ENCODE peak calls at places on chromosomes 3 and 15, in five cellular contexts. One of them, this sample, is unnamed.

GRCh38 chr15:88303455-88303854 is 46.9 kb upstream of the NTRK3 start:
- DNase-seq in Caco-2: no peak
- DNase-seq in fibroblast of mammary gland: no peak
- DNase-seq in stimulated activated CD8-positive, alpha-beta memory T cell treated with anti-CD3 and anti-CD28 coated beads, Interleukin-15, amount 100 ng/mL, for 1 hour: no peak
- DNase-seq in stimulated activated effector memory CD8-positive, alpha-beta T cell treated with anti-CD3 and anti-CD28 coated beads, Interleukin-12 subunit alpha, Interleukin-12 subunit beta, amount 100 ng/mL, for 72 hours: no peak
- DNase-seq in this sample: no peak

GRCh38 chr3:98561727-98562521 is 30.1 kb downstream of the GPR15 start:
- DNase-seq in fibroblast of mammary gland: peak
- DNase-seq in stimulated activated effector memory CD8-positive, alpha-beta T cell treated with anti-CD3 and anti-CD28 coated beads, Interleukin-12 subunit alpha, Interleukin-12 subunit beta, amount 100 ng/mL, for 72 hours: no peak
- DNase-seq in stimulated activated CD8-positive, alpha-beta memory T cell treated with anti-CD3 and anti-CD28 coated beads, Interleukin-15, amount 100 ng/mL, for 1 hour: no peak
- DNase-seq in Caco-2: no peak
- DNase-seq in this sample: no peak

GRCh38 chr3:149332781-149333517 is 487 bp downstream of the TM4SF18 start:
- DNase-seq in stimulated activated effector memory CD8-positive, alpha-beta T cell treated with anti-CD3 and anti-CD28 coated beads, Interleukin-12 subunit alpha, Interleukin-12 subunit beta, amount 100 ng/mL, for 72 hours: no peak
- DNase-seq in stimulated activated CD8-positive, alpha-beta memory T cell treated with anti-CD3 and anti-CD28 coated beads, Interleukin-15, amount 100 ng/mL, for 1 hour: no peak
- DNase-seq in fibroblast of mammary gland: no peak
- DNase-seq in Caco-2: no peak
- DNase-seq in this sample: no peak

GRCh38 chr3:99943931-99944761 is 126.5 kb downstream of the CMSS1 start:
- DNase-seq in stimulated activated CD8-positive, alpha-beta memory T cell treated with anti-CD3 and anti-CD28 coated beads, Interleukin-15, amount 100 ng/mL, for 1 hour: no peak
- DNase-seq in Caco-2: no peak
- DNase-seq in fibroblast of mammary gland: no peak
- DNase-seq in stimulated activated effector memory CD8-positive, alpha-beta T cell treated with anti-CD3 and anti-CD28 coated beads, Interleukin-12 subunit alpha, Interleukin-12 subunit beta, amount 100 ng/mL, for 72 hours: no peak
- DNase-seq in this sample: no peak

GRCh38 chr3:124812291-124813265 is 74.6 kb downstream of the ITGB5 start:
- DNase-seq in stimulated activated CD8-positive, alpha-beta memory T cell treated with anti-CD3 and anti-CD28 coated beads, Interleukin-15, amount 100 ng/mL, for 1 hour: no peak
- DNase-seq in fibroblast of mammary gland: peak
- DNase-seq in Caco-2: no peak
- DNase-seq in stimulated activated effector memory CD8-positive, alpha-beta T cell treated with anti-CD3 and anti-CD28 coated beads, Interleukin-12 subunit alpha, Interleukin-12 subunit beta, amount 100 ng/mL, for 72 hours: no peak
- DNase-seq in this sample: no peak

GRCh38 chr3:64188810-64189560 is 36.3 kb downstream of the PRICKLE2 start:
- DNase-seq in fibroblast of mammary gland: peak
- DNase-seq in stimulated activated effector memory CD8-positive, alpha-beta T cell treated with anti-CD3 and anti-CD28 coated beads, Interleukin-12 subunit alpha, Interleukin-12 subunit beta, amount 100 ng/mL, for 72 hours: no peak
- DNase-seq in stimulated activated CD8-positive, alpha-beta memory T cell treated with anti-CD3 and anti-CD28 coated beads, Interleukin-15, amount 100 ng/mL, for 1 hour: no peak
- DNase-seq in Caco-2: peak
- DNase-seq in this sample: no peak

GRCh38 chr3:190695225-190695624 is 167.3 kb downstream of the GMNC start:
- DNase-seq in stimulated activated CD8-positive, alpha-beta memory T cell treated with anti-CD3 and anti-CD28 coated beads, Interleukin-15, amount 100 ng/mL, for 1 hour: no peak
- DNase-seq in stimulated activated effector memory CD8-positive, alpha-beta T cell treated with anti-CD3 and anti-CD28 coated beads, Interleukin-12 subunit alpha, Interleukin-12 subunit beta, amount 100 ng/mL, for 72 hours: no peak
- DNase-seq in fibroblast of mammary gland: no peak
- DNase-seq in Caco-2: no peak
- DNase-seq in this sample: no peak

GRCh38 chr3:111768076-111768475 is 91.0 kb upstream of the PHLDB2 start:
- DNase-seq in Caco-2: no peak
- DNase-seq in stimulated activated CD8-positive, alpha-beta memory T cell treated with anti-CD3 and anti-CD28 coated beads, Interleukin-15, amount 100 ng/mL, for 1 hour: no peak
- DNase-seq in fibroblast of mammary gland: no peak
- DNase-seq in stimulated activated effector memory CD8-positive, alpha-beta T cell treated with anti-CD3 and anti-CD28 coated beads, Interleukin-12 subunit alpha, Interleukin-12 subunit beta, amount 100 ng/mL, for 72 hours: no peak
- DNase-seq in this sample: no peak

GRCh38 chr15:67185621-67186225 is 68.7 kb downstream of the AAGAB start:
- DNase-seq in fibroblast of mammary gland: peak
- DNase-seq in stimulated activated CD8-positive, alpha-beta memory T cell treated with anti-CD3 and anti-CD28 coated beads, Interleukin-15, amount 100 ng/mL, for 1 hour: no peak
- DNase-seq in stimulated activated effector memory CD8-positive, alpha-beta T cell treated with anti-CD3 and anti-CD28 coated beads, Interleukin-12 subunit alpha, Interleukin-12 subunit beta, amount 100 ng/mL, for 72 hours: no peak
- DNase-seq in Caco-2: no peak
- DNase-seq in this sample: no peak

GRCh38 chr3:154142608-154143007 is 21.4 kb downstream of the ARHGEF26 start:
- DNase-seq in stimulated activated effector memory CD8-positive, alpha-beta T cell treated with anti-CD3 and anti-CD28 coated beads, Interleukin-12 subunit alpha, Interleukin-12 subunit beta, amount 100 ng/mL, for 72 hours: no peak
- DNase-seq in fibroblast of mammary gland: no peak
- DNase-seq in stimulated activated CD8-positive, alpha-beta memory T cell treated with anti-CD3 and anti-CD28 coated beads, Interleukin-15, amount 100 ng/mL, for 1 hour: no peak
- DNase-seq in Caco-2: no peak
- DNase-seq in this sample: no peak

GRCh38 chr3:70273492-70273891 is 38.9 kb downstream of the MDFIC2 start:
- DNase-seq in stimulated activated effector memory CD8-positive, alpha-beta T cell treated with anti-CD3 and anti-CD28 coated beads, Interleukin-12 subunit alpha, Interleukin-12 subunit beta, amount 100 ng/mL, for 72 hours: no peak
- DNase-seq in fibroblast of mammary gland: peak
- DNase-seq in stimulated activated CD8-positive, alpha-beta memory T cell treated with anti-CD3 and anti-CD28 coated beads, Interleukin-15, amount 100 ng/mL, for 1 hour: no peak
- DNase-seq in Caco-2: no peak
- DNase-seq in this sample: no peak

GRCh38 chr3:38165722-38166387 is 518 bp downstream of the OXSR1 start:
- DNase-seq in Caco-2: no peak
- DNase-seq in stimulated activated effector memory CD8-positive, alpha-beta T cell treated with anti-CD3 and anti-CD28 coated beads, Interleukin-12 subunit alpha, Interleukin-12 subunit beta, amount 100 ng/mL, for 72 hours: no peak
- DNase-seq in stimulated activated CD8-positive, alpha-beta memory T cell treated with anti-CD3 and anti-CD28 coated beads, Interleukin-15, amount 100 ng/mL, for 1 hour: no peak
- DNase-seq in fibroblast of mammary gland: peak
- DNase-seq in this sample: peak

GRCh38 chr15:65318870-65319356 is 14.4 kb downstream of the RNU5B-1 start:
- DNase-seq in stimulated activated CD8-positive, alpha-beta memory T cell treated with anti-CD3 and anti-CD28 coated beads, Interleukin-15, amount 100 ng/mL, for 1 hour: peak
- DNase-seq in fibroblast of mammary gland: peak
- DNase-seq in stimulated activated effector memory CD8-positive, alpha-beta T cell treated with anti-CD3 and anti-CD28 coated beads, Interleukin-12 subunit alpha, Interleukin-12 subunit beta, amount 100 ng/mL, for 72 hours: peak
- DNase-seq in Caco-2: peak
- DNase-seq in this sample: peak

GRCh38 chr3:174891524-174892203 is 32.5 kb downstream of the NAALADL2 start:
- DNase-seq in stimulated activated CD8-positive, alpha-beta memory T cell treated with anti-CD3 and anti-CD28 coated beads, Interleukin-15, amount 100 ng/mL, for 1 hour: no peak
- DNase-seq in Caco-2: peak
- DNase-seq in stimulated activated effector memory CD8-positive, alpha-beta T cell treated with anti-CD3 and anti-CD28 coated beads, Interleukin-12 subunit alpha, Interleukin-12 subunit beta, amount 100 ng/mL, for 72 hours: no peak
- DNase-seq in fibroblast of mammary gland: no peak
- DNase-seq in this sample: no peak

GRCh38 chr15:64667736-64668161 is 107.6 kb downstream of the RBPMS2 start:
- DNase-seq in Caco-2: no peak
- DNase-seq in stimulated activated CD8-positive, alpha-beta memory T cell treated with anti-CD3 and anti-CD28 coated beads, Interleukin-15, amount 100 ng/mL, for 1 hour: no peak
- DNase-seq in fibroblast of mammary gland: peak
- DNase-seq in stimulated activated effector memory CD8-positive, alpha-beta T cell treated with anti-CD3 and anti-CD28 coated beads, Interleukin-12 subunit alpha, Interleukin-12 subunit beta, amount 100 ng/mL, for 72 hours: no peak
- DNase-seq in this sample: no peak

GRCh38 chr3:124619887-124620599 is 110.2 kb upstream of the UMPS start:
- DNase-seq in fibroblast of mammary gland: no peak
- DNase-seq in stimulated activated CD8-positive, alpha-beta memory T cell treated with anti-CD3 and anti-CD28 coated beads, Interleukin-15, amount 100 ng/mL, for 1 hour: no peak
- DNase-seq in stimulated activated effector memory CD8-positive, alpha-beta T cell treated with anti-CD3 and anti-CD28 coated beads, Interleukin-12 subunit alpha, Interleukin-12 subunit beta, amount 100 ng/mL, for 72 hours: no peak
- DNase-seq in Caco-2: no peak
- DNase-seq in this sample: no peak

GRCh38 chr15:83208357-83208661 is 686 bp upstream of the HDGFL3 start:
- DNase-seq in stimulated activated effector memory CD8-positive, alpha-beta T cell treated with anti-CD3 and anti-CD28 coated beads, Interleukin-12 subunit alpha, Interleukin-12 subunit beta, amount 100 ng/mL, for 72 hours: no peak
- DNase-seq in Caco-2: no peak
- DNase-seq in stimulated activated CD8-positive, alpha-beta memory T cell treated with anti-CD3 and anti-CD28 coated beads, Interleukin-15, amount 100 ng/mL, for 1 hour: no peak
- DNase-seq in fibroblast of mammary gland: no peak
- DNase-seq in this sample: no peak

GRCh38 chr15:33022629-33023028 is 171.9 kb downstream of the FMN1 start:
- DNase-seq in Caco-2: no peak
- DNase-seq in stimulated activated effector memory CD8-positive, alpha-beta T cell treated with anti-CD3 and anti-CD28 coated beads, Interleukin-12 subunit alpha, Interleukin-12 subunit beta, amount 100 ng/mL, for 72 hours: no peak
- DNase-seq in stimulated activated CD8-positive, alpha-beta memory T cell treated with anti-CD3 and anti-CD28 coated beads, Interleukin-15, amount 100 ng/mL, for 1 hour: no peak
- DNase-seq in fibroblast of mammary gland: peak
- DNase-seq in this sample: no peak

GRCh38 chr3:177196473-177197040 is 725 bp downstream of the TBL1XR1 start:
- DNase-seq in Caco-2: peak
- DNase-seq in stimulated activated effector memory CD8-positive, alpha-beta T cell treated with anti-CD3 and anti-CD28 coated beads, Interleukin-12 subunit alpha, Interleukin-12 subunit beta, amount 100 ng/mL, for 72 hours: peak
- DNase-seq in fibroblast of mammary gland: peak
- DNase-seq in stimulated activated CD8-positive, alpha-beta memory T cell treated with anti-CD3 and anti-CD28 coated beads, Interleukin-15, amount 100 ng/mL, for 1 hour: no peak
- DNase-seq in this sample: no peak

GRCh38 chr15:59371458-59372351 is 966 bp downstream of the MYO1E start:
- DNase-seq in stimulated activated CD8-positive, alpha-beta memory T cell treated with anti-CD3 and anti-CD28 coated beads, Interleukin-15, amount 100 ng/mL, for 1 hour: no peak
- DNase-seq in stimulated activated effector memory CD8-positive, alpha-beta T cell treated with anti-CD3 and anti-CD28 coated beads, Interleukin-12 subunit alpha, Interleukin-12 subunit beta, amount 100 ng/mL, for 72 hours: no peak
- DNase-seq in Caco-2: peak
- DNase-seq in fibroblast of mammary gland: no peak
- DNase-seq in this sample: no peak

GRCh38 chr3:107598926-107599754 is 76.4 kb downstream of the BBX start:
- DNase-seq in stimulated activated effector memory CD8-positive, alpha-beta T cell treated with anti-CD3 and anti-CD28 coated beads, Interleukin-12 subunit alpha, Interleukin-12 subunit beta, amount 100 ng/mL, for 72 hours: peak
- DNase-seq in Caco-2: peak
- DNase-seq in fibroblast of mammary gland: peak
- DNase-seq in stimulated activated CD8-positive, alpha-beta memory T cell treated with anti-CD3 and anti-CD28 coated beads, Interleukin-15, amount 100 ng/mL, for 1 hour: no peak
- DNase-seq in this sample: peak

GRCh38 chr3:15899438-15899837 is 101.7 kb upstream of the ANKRD28 start:
- DNase-seq in stimulated activated CD8-positive, alpha-beta memory T cell treated with anti-CD3 and anti-CD28 coated beads, Interleukin-15, amount 100 ng/mL, for 1 hour: no peak
- DNase-seq in fibroblast of mammary gland: peak
- DNase-seq in stimulated activated effector memory CD8-positive, alpha-beta T cell treated with anti-CD3 and anti-CD28 coated beads, Interleukin-12 subunit alpha, Interleukin-12 subunit beta, amount 100 ng/mL, for 72 hours: no peak
- DNase-seq in Caco-2: no peak
- DNase-seq in this sample: no peak

GRCh38 chr15:80549712-80550111 is 145.4 kb upstream of the ABHD17C start:
- DNase-seq in Caco-2: no peak
- DNase-seq in stimulated activated effector memory CD8-positive, alpha-beta T cell treated with anti-CD3 and anti-CD28 coated beads, Interleukin-12 subunit alpha, Interleukin-12 subunit beta, amount 100 ng/mL, for 72 hours: peak
- DNase-seq in stimulated activated CD8-positive, alpha-beta memory T cell treated with anti-CD3 and anti-CD28 coated beads, Interleukin-15, amount 100 ng/mL, for 1 hour: no peak
- DNase-seq in fibroblast of mammary gland: peak
- DNase-seq in this sample: no peak

GRCh38 chr3:17394541-17395179 is 347.8 kb downstream of the TBC1D5 start:
- DNase-seq in Caco-2: no peak
- DNase-seq in fibroblast of mammary gland: no peak
- DNase-seq in stimulated activated effector memory CD8-positive, alpha-beta T cell treated with anti-CD3 and anti-CD28 coated beads, Interleukin-12 subunit alpha, Interleukin-12 subunit beta, amount 100 ng/mL, for 72 hours: no peak
- DNase-seq in stimulated activated CD8-positive, alpha-beta memory T cell treated with anti-CD3 and anti-CD28 coated beads, Interleukin-15, amount 100 ng/mL, for 1 hour: no peak
- DNase-seq in this sample: no peak

GRCh38 chr3:30231277-30232141 is 374.9 kb upstream of the TGFBR2 start:
- DNase-seq in fibroblast of mammary gland: peak
- DNase-seq in Caco-2: no peak
- DNase-seq in stimulated activated CD8-positive, alpha-beta memory T cell treated with anti-CD3 and anti-CD28 coated beads, Interleukin-15, amount 100 ng/mL, for 1 hour: no peak
- DNase-seq in stimulated activated effector memory CD8-positive, alpha-beta T cell treated with anti-CD3 and anti-CD28 coated beads, Interleukin-12 subunit alpha, Interleukin-12 subunit beta, amount 100 ng/mL, for 72 hours: no peak
- DNase-seq in this sample: no peak

GRCh38 chr3:30145281-30145680 is 461.1 kb upstream of the TGFBR2 start:
- DNase-seq in Caco-2: no peak
- DNase-seq in stimulated activated CD8-positive, alpha-beta memory T cell treated with anti-CD3 and anti-CD28 coated beads, Interleukin-15, amount 100 ng/mL, for 1 hour: no peak
- DNase-seq in fibroblast of mammary gland: peak
- DNase-seq in stimulated activated effector memory CD8-positive, alpha-beta T cell treated with anti-CD3 and anti-CD28 coated beads, Interleukin-12 subunit alpha, Interleukin-12 subunit beta, amount 100 ng/mL, for 72 hours: no peak
- DNase-seq in this sample: no peak

GRCh38 chr15:50968353-50968752 is 59.9 kb downstream of the AP4E1 start:
- DNase-seq in Caco-2: no peak
- DNase-seq in stimulated activated CD8-positive, alpha-beta memory T cell treated with anti-CD3 and anti-CD28 coated beads, Interleukin-15, amount 100 ng/mL, for 1 hour: no peak
- DNase-seq in stimulated activated effector memory CD8-positive, alpha-beta T cell treated with anti-CD3 and anti-CD28 coated beads, Interleukin-12 subunit alpha, Interleukin-12 subunit beta, amount 100 ng/mL, for 72 hours: no peak
- DNase-seq in fibroblast of mammary gland: peak
- DNase-seq in this sample: no peak

GRCh38 chr3:86990734-86991481 is at the start of gene VGLL3:
- DNase-seq in stimulated activated effector memory CD8-positive, alpha-beta T cell treated with anti-CD3 and anti-CD28 coated beads, Interleukin-12 subunit alpha, Interleukin-12 subunit beta, amount 100 ng/mL, for 72 hours: no peak
- DNase-seq in Caco-2: peak
- DNase-seq in stimulated activated CD8-positive, alpha-beta memory T cell treated with anti-CD3 and anti-CD28 coated beads, Interleukin-15, amount 100 ng/mL, for 1 hour: no peak
- DNase-seq in fibroblast of mammary gland: peak
- DNase-seq in this sample: no peak

GRCh38 chr15:98896802-98897732 is 110.5 kb downstream of the PGPEP1L start:
- DNase-seq in Caco-2: peak
- DNase-seq in fibroblast of mammary gland: peak
- DNase-seq in stimulated activated CD8-positive, alpha-beta memory T cell treated with anti-CD3 and anti-CD28 coated beads, Interleukin-15, amount 100 ng/mL, for 1 hour: no peak
- DNase-seq in stimulated activated effector memory CD8-positive, alpha-beta T cell treated with anti-CD3 and anti-CD28 coated beads, Interleukin-12 subunit alpha, Interleukin-12 subunit beta, amount 100 ng/mL, for 72 hours: no peak
- DNase-seq in this sample: no peak